ENCODE peak calls at places on chromosome 22, in nine cellular contexts. D, G, H, L, N, R, C, W and M are unnamed samples.

GRCh38 chr22:27754247-27754887 is 47.2 kb downstream of the MN1 start:
- DNase-seq in D (no peak), G (no peak), H (no peak), L (no peak), N (no peak), R (peak), C (no peak), W (no peak), M (no peak)

GRCh38 chr22:27139935-27140493 is 482.6 kb downstream of the MIAT start:
- DNase-seq in D (no peak), G (no peak), H (peak), L (no peak), N (peak), R (peak), C (no peak), W (no peak), M (no peak)

GRCh38 chr22:33829549-33830280 is 90.6 kb downstream of the LARGE1 start:
- DNase-seq in D (peak), G (no peak), H (no peak), L (no peak), N (no peak), R (no peak), C (no peak), W (no peak), M (no peak)

GRCh38 chr22:29032584-29032983 is 29.0 kb downstream of the C22orf31 start:
- DNase-seq in D (no peak), G (no peak), H (peak), L (no peak), N (no peak), R (peak), C (no peak), W (no peak), M (no peak)

GRCh38 chr22:27842236-27842993 is 40.9 kb upstream of the MN1 start:
- DNase-seq in D (no peak), G (no peak), H (no peak), L (no peak), N (no peak), R (no peak), C (no peak), W (no peak), M (no peak)

GRCh38 chr22:26450453-26451185 is 21.6 kb downstream of the ASPHD2 start:
- DNase-seq in D (no peak), G (no peak), H (no peak), L (no peak), N (no peak), R (no peak), C (no peak), W (no peak), M (no peak)

GRCh38 chr22:22425783-22426624 is 82.5 kb downstream of the ZNF280B start:
- DNase-seq in D (no peak), G (no peak), H (no peak), L (no peak), N (no peak), R (no peak), C (no peak), W (no peak), M (no peak)

GRCh38 chr22:44838316-44839016 is 86.1 kb downstream of the ARHGAP8 start:
- DNase-seq in D (no peak), G (no peak), H (no peak), L (no peak), N (no peak), R (no peak), C (peak), W (no peak), M (no peak)

DNA sequence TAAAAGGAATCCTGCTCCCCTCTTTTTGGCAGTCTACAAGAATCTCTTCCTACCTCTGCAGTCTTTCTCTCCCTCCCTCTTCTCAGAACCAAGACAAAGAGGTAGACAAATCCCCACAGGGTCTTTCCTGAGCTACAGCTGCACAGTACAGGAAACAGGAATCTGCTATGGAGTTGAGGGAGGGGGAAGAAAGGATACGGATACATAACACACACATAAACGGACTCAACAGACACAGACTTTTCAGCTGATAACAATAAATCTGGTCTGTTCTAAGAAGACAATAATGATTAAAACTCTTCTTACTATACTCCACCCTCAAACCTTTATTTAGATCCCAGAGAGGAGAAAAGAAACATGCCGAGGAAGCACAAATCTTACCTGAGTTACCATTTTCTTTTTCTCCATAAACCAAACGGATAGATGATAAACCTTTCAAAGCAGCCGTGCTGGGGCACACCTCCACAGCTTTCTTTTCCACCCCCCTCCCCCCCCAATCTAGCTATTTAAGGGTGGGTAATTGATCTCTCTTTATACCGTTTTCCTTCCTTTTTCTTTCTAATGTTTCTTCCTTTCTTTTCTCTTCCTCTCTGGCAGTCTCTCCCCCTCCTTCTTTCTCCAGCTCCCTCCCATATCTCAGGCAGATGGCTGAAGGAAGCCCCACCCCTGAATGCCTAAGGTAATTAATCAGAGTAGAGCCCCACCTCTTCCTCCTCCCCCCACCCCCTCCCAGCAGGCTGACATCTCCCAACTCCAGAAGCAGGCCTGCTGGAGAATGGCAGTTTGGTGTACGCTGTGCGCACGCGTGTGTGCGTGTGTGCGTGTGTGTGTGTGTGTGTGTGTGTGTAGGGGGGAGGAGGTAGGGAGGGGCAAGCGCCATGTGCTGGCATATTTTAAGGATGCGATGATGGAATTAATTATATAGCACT is 122.4 kb downstream of the APOL5 start:
- DNase-seq in D (peak), G (peak), H (peak), L (peak), N (peak), R (peak), C (peak), W (no peak), M (peak)
- H3K4me3 ChIP-seq in D (peak), G (peak), H (peak), L (peak), N (peak), R (peak), C (peak), W (no peak), M (peak)

GRCh38 chr22:23520875-23521441 is 59.1 kb downstream of the IGLL1 start:
- DNase-seq in D (no peak), G (no peak), H (peak), L (no peak), N (no peak), R (no peak), C (peak), W (no peak), M (peak)

GRCh38 chr22:23523746-23524145 is 56.3 kb downstream of the IGLL1 start:
- DNase-seq in D (no peak), G (no peak), H (no peak), L (no peak), N (no peak), R (no peak), C (no peak), W (no peak), M (no peak)

GRCh38 chr22:23524226-23524625 is 55.9 kb downstream of the IGLL1 start:
- DNase-seq in D (no peak), G (no peak), H (no peak), L (no peak), N (no peak), R (no peak), C (no peak), W (no peak), M (no peak)

GRCh38 chr22:23521442-23522113 is 58.5 kb downstream of the IGLL1 start:
- DNase-seq in D (peak), G (peak), H (peak), L (peak), N (peak), R (peak), C (peak), W (peak), M (peak)

DNA sequence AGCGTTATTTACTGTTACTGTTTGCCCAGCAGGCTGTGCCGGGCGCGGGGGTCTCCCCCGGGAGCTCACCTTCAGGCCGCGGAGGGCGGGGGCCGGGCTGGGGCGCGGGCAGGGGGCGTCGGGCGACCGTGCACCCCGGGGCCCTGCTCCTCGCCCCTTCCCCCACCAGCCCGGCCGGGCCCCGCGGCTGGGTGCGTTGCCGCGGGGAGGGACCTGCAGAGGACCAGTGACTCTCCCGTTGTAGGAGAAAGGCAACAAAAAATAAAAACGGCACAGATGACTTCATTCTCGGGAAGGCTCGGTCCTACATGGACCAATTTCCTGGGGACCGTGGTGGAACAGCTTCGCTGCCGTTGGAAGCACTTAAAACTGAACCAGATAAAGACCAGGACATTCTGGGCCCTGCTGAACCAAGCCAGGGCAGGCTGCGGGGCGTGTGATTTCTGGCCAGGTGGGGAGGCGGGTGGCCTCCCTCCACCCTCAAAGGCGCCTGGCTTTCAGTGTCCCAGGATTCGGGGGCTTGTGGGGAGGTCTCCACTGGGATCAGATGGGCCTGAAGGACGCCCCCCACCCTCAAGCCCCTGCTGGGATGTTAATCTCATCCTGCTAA is 57.3 kb downstream of the IGLL1 start:
- DNase-seq in D (peak), G (no peak), H (no peak), L (no peak), N (no peak), R (no peak), C (peak), W (no peak), M (no peak)
- H3K4me3 ChIP-seq in D (peak), G (peak), H (no peak), L (no peak), N (no peak), R (no peak), C (peak), W (no peak), M (no peak)

GRCh38 chr22:41217553-41218157 is 12.5 kb downstream of the L3MBTL2 start:
- DNase-seq in D (peak), G (peak), H (peak), L (peak), N (peak), R (peak), C (peak), W (no peak), M (peak)

GRCh38 chr22:41215409-41215808 is 10.3 kb downstream of the L3MBTL2 start:
- DNase-seq in D (no peak), G (no peak), H (no peak), L (no peak), N (no peak), R (no peak), C (no peak), W (no peak), M (no peak)

GRCh38 chr22:41216984-41217383 is 11.9 kb downstream of the L3MBTL2 start:
- DNase-seq in D (no peak), G (no peak), H (peak), L (no peak), N (no peak), R (no peak), C (no peak), W (no peak), M (no peak)

GRCh38 chr22:41215926-41216325 is 10.8 kb downstream of the L3MBTL2 start:
- DNase-seq in D (no peak), G (no peak), H (no peak), L (no peak), N (no peak), R (no peak), C (no peak), W (no peak), M (no peak)
- H3K4me3 ChIP-seq in D (no peak), G (no peak), H (peak), L (no peak), N (no peak), R (no peak), C (peak), W (no peak), M (no peak)

DNA sequence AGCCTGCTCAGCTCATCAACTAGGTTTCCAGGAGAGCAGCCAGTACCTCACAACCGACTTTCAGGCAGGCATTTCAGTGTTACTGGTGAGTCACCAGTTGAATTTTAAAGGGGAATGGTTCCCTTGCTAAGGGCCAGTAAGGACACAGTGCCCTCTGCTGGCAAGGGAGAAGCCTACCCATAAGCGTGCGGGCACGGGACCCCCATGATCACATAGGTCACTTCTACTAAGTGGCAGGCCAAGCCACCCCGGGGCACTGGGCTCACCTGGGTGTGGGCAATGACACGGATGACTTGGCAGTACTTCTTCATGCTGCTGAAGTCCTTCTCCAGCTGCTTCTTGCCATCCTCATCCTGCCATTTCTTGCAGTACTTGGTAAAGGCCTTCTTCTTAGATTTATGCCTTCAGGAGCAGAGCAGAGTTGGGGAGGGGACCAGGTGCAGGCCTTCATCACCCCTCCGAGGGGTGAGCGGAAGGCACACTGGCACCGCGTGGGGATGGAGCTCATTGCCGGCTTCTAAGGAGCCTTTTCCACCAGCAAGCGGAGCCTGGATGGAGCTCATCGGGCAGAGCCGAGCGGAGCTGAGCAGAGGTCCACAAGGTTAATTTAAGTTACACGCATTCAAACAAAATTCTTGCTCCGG is 2.9 kb downstream of the RPL3 start:
- DNase-seq in D (peak), G (peak), H (peak), L (peak), N (no peak), R (peak), C (peak), W (no peak), M (peak)
- H3K4me3 ChIP-seq in D (peak), G (peak), H (peak), L (no peak), N (peak), R (peak), C (peak), W (peak), M (peak)

GRCh38 chr22:46591890-46592289 is 28.3 kb upstream of the GRAMD4 start:
- DNase-seq in D (no peak), G (no peak), H (no peak), L (no peak), N (no peak), R (no peak), C (peak), W (no peak), M (no peak)
- H3K4me3 ChIP-seq in D (no peak), G (no peak), H (no peak), L (no peak), N (peak), R (no peak), C (peak), W (no peak), M (no peak)

DNA sequence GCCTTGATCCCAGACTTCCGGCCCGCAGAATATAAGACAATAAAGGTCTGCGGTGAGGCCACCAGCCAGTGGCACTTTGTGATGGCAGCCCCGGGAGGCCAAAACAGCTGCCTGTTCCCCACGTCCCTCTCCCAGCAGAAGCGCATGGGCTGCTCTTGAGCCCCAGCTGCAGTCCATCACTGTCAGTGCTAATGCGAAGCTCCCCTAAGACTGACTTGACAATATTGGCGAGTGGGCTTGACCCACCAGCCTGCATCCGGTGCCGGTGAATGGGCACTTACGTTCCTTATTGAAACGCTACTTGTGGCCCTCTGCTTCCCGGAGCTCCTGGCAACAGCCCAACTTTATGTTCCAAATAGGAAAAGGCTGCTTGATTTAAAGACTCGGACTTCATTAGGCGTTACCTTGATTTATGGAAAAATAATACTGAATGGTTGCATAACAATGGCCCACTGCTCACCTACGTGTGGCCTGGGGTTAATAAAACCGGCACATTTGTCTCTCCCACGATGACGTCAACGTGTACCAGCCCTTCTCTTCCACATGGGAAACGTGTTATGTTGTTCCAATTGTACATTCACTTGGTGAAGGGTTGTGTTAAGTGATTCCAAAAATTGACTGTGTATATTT is 93.4 kb upstream of the SEPTIN5 start:
- DNase-seq in D (no peak), G (no peak), H (peak), L (no peak), N (no peak), R (no peak), C (no peak), W (no peak), M (no peak)
- H3K4me3 ChIP-seq in D (no peak), G (no peak), H (no peak), L (no peak), N (no peak), R (no peak), C (peak), W (no peak), M (no peak)

DNA sequence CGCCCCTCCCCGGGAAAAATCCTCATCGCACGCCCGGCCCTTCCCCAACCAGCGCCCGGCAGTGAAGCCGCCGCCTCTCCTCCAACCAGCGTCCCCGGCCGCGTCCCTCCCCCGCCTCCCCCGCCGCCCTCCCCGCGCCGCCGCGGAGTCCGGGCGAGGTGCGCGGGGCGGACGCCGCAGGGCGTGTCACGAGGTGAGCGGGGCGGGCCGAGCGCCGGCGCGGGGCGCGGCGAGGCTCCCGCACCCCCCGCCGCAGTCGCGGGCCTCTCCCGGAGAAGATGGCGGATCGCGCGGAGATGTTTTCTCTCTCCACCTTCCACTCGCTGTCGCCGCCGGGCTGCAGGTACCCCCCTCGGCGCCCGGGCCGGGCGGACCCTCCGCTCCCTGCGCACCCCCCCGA is at the start of gene MAPK8IP2:
- DNase-seq in D (no peak), G (no peak), H (no peak), L (no peak), N (no peak), R (no peak), C (no peak), W (no peak), M (peak)
- H3K4me3 ChIP-seq in D (peak), G (peak), H (peak), L (no peak), N (peak), R (no peak), C (peak), W (peak), M (peak)

DNA sequence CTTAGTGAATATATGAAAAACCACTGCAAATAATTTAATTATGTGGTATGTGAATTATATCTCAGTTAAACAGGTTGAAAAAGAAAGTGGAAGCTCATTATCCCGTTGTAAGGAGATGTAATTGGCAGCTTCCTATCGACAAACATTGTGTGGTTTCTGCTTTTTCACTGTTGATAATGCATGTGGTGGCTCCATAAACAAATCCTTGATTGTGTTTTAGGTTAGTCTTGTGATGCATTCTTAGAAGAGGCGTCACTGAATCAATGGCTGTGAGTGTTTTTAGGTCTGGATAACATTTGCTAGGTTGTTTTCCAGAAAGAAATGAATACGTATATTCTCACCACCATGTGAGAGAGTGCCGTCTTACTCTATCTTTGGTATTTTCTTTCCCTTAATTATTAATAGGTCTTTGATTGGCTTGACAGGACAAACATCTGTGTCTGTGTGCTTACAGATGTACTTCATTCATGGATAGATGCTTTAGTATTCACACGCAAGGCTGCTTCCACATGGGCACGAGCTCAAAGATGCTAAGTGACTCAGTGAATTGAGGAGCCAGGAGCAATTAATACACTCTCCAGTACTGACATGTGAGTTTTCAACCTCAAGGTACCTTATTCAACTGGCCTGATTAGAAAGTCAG is 166.7 kb downstream of the TBC1D22A start:
- DNase-seq in D (no peak), G (no peak), H (peak), L (no peak), N (no peak), R (peak), C (no peak), W (no peak), M (no peak)
- H3K4me3 ChIP-seq in D (no peak), G (no peak), H (no peak), L (no peak), N (no peak), R (no peak), C (no peak), W (no peak), M (no peak)

DNA sequence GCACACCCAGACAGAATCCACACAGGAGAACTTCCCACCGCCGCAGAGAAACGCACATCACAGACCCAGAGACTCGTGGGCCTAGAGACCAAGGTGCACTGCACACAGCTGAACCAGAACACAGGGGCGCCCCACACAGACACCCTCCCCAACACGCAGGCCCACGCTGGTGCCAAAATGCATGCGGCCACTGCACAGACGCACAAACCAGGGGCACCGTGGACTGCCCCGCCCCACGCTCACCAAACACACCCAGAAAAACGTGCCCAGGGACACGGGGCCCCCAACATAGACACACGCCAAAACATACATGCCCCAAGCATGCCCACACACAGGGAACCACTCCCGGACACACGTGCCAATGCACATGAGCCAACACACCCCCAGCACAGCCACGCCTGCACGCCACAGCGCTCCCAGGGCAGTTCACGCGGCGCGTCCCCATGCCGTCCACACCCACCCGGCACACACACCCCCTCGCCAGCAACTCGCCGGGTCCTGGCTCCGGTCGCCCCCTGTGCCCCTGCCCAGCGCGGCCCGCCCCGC is 7.8 kb downstream of the ELFN2 start:
- DNase-seq in D (no peak), G (no peak), H (no peak), L (no peak), N (no peak), R (no peak), C (no peak), W (no peak), M (no peak)
- H3K4me3 ChIP-seq in D (peak), G (peak), H (no peak), L (no peak), N (peak), R (no peak), C (peak), W (no peak), M (peak)